ENCODE peak calls at places on chromosome 16, in seven cellular contexts. Z is tibial nerve, J is A549, O is IMR-90, S is transverse colon, H is suprapubic skin, X is breast epithelium. I is an unnamed sample.

GRCh38 chr16:19375561-19376158 is 42.0 kb upstream of the TMC5 start:
- DNase-seq in Z (no peak), J (peak), O (peak), S (peak), H (no peak), X (peak), I (peak)

GRCh38 chr16:57469917-57470470 is 7.5 kb downstream of the POLR2C start:
- DNase-seq in Z (no peak), J (peak), O (no peak), S (no peak), H (no peak), X (peak), I (no peak)

GRCh38 chr16:66293932-66294331 is 72.6 kb upstream of the CDH5 start:
- DNase-seq in Z (no peak), J (no peak), O (no peak), S (no peak), H (no peak), X (no peak), I (no peak)

GRCh38 chr16:17548825-17549224 is 78.1 kb upstream of the XYLT1 start:
- DNase-seq in Z (no peak), J (no peak), O (no peak), S (no peak), H (no peak), X (no peak), I (no peak)

GRCh38 chr16:50450957-50451356 is 82.2 kb upstream of the BRD7 start:
- DNase-seq in Z (no peak), J (no peak), O (no peak), S (no peak), H (no peak), X (no peak), I (no peak)

GRCh38 chr16:66502020-66502913 is 47.7 kb downstream of the TK2 start:
- DNase-seq in Z (peak), J (peak), O (peak), S (no peak), H (peak), X (no peak), I (no peak)

GRCh38 chr16:48047755-48048154 is 108.0 kb downstream of the ABCC12 start:
- DNase-seq in Z (no peak), J (no peak), O (no peak), S (no peak), H (no peak), X (no peak), I (no peak)

GRCh38 chr16:47676628-47677177 is 215.6 kb downstream of the PHKB start:
- DNase-seq in Z (no peak), J (no peak), O (no peak), S (no peak), H (no peak), X (no peak), I (no peak)

GRCh38 chr16:48681520-48681919 is 71.5 kb upstream of the N4BP1 start:
- DNase-seq in Z (no peak), J (no peak), O (no peak), S (no peak), H (no peak), X (no peak), I (no peak)

GRCh38 chr16:54178491-54178976 is 108.1 kb downstream of the IRX3 start:
- DNase-seq in Z (no peak), J (no peak), O (no peak), S (no peak), H (no peak), X (no peak), I (no peak)

GRCh38 chr16:11896776-11897175 is 19.0 kb downstream of the GSPT1 start:
- DNase-seq in Z (no peak), J (no peak), O (peak), S (no peak), H (no peak), X (no peak), I (no peak)

DNA sequence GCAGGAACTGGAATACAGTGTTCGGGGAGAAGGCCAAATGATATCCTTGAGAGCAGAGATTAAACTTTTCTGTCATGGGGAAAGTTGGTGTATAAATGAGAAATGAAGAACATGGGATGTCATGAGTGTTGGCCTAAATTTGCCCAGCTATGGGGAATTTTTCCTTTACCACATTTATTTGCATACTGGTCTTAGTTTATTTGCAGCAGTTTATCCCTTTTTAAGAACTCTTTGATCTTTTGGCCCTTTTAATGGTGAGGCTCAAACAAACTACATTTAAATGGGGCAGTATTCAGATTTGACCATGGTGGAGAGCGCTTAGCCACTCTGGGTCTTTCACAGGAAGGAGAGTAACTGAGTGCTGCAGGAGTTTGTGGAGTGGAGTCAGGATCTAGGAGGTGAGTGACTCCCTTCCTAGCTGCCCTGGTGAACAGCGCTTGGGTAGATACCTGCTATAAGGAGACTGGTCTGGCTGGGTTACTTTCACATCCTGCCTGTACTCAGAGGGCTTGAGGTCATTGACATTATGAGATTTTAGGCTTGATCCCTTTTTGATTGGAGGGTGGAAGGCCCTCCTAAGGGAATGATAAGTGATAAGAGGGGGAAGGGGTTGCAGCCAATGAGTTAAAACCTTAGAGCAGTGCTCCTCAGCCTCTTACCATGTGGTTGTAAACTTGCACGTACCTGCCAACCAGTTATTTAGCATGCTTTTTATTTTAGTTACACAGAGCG is 10.7 kb downstream of the PYCARD start:
- DNase-seq in Z (no peak), J (no peak), O (no peak), S (no peak), H (no peak), X (no peak), I (no peak)
- TF ChIP-seq POLR2A in Z (no peak), J (no peak), O (no peak), S (no peak), H (no peak), X (no peak), I (peak)

GRCh38 chr16:1332618-1333148 is 762 bp upstream of the BAIAP3 start:
- DNase-seq in Z (no peak), J (no peak), O (no peak), S (no peak), H (no peak), X (no peak), I (no peak)

GRCh38 chr16:1333149-1333812 is at the start of gene BAIAP3:
- DNase-seq in Z (no peak), J (peak), O (no peak), S (peak), H (no peak), X (no peak), I (peak)

GRCh38 chr16:1330260-1330914 is 3.1 kb upstream of the BAIAP3 start:
- DNase-seq in Z (no peak), J (peak), O (no peak), S (no peak), H (no peak), X (no peak), I (no peak)

GRCh38 chr16:1330931-1331711 is 2.3 kb upstream of the BAIAP3 start:
- DNase-seq in Z (no peak), J (no peak), O (no peak), S (no peak), H (no peak), X (no peak), I (no peak)

DNA sequence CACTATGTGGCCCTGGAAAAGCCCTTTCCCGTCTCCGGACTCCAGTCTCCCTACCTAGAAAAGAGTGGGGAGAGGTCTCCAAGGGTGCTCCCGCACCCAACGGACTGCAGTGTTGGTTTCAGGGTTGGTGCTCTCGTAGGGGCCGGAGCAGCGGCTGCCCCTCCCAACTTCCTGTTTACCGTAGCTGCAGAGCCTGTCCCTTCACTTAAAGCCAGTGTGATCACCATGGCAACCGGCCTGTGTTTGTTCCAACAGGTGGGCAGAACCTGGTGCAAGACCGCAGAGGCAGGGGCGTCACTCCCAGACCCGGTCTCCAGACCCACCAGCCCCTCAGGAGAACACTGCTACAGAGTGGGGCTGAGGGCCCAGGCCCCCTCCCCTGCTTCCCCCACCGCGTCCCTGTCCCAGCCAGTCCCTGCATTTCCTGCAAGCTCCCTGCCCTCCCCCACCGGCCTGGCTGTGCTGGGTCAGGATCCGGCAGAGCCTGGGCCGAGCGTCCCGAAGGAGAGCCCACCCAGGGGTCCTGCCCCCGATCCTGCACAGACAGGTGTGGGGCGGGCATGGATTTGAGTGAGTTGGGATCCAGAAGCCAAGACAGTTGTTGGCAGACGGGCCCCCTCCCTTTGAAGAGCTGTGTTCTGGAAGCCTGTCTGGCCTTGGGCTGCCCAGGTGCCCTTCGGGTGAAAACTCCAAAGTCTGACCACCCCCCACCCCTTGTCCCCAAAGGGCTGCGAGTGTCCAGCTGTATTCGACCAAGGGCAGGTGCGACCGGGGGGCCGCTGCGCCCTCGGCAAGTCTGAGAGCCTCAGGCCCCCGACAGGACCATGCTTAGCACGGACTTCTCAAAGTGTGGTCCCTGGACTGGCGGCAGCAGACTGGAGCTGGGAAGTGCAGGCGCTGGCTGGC is 1.5 kb upstream of the BAIAP3 start:
- DNase-seq in Z (no peak), J (peak), O (peak), S (peak), H (peak), X (peak), I (peak)
- TF ChIP-seq POLR2A in Z (no peak), J (no peak), O (no peak), S (peak), H (no peak), X (peak), I (no peak)

DNA sequence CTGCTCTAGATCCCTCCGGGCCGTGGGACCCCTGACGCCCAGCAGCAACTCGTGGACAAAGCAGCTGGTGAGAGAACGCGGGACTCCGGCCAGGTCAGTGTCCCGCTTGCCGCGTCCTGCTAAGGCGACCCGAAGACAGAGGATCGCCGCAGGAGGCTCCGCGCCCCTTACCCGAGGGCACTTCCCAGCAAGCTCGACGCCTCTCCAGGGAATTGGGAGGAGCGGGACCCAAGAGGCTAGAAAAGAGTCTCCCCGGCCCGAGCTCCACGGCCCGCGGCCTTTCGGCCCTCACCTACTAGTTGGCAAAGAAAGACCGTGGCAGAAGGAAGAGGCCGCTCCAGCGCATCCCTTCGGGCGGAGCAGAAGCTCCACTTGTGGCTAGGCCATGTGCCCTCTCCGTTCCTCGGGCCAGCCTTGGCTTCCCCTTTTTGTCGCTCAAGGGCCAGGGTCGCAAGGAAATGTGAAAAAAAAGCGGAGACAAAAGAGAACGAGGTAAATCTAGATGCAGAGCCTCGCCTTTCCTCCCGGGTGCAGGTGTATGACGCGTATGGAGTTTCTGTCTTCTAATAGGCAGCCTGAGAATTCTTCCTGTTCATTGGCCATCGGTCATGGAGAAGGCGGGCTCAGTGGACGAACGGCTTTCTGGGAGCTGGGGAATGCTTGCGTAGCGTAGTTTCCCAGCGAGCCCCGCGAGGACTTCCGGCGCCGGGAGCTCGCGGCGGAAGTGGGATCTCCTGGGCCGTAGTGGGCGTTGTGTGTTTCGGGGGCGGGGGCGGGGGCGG is at the start of gene ZNF213:
- DNase-seq in Z (peak), J (peak), O (peak), S (peak), H (peak), X (peak), I (peak)
- TF ChIP-seq POLR2A in Z (peak), J (no peak), O (peak), S (peak), H (peak), X (peak), I (peak)

GRCh38 chr16:29995330-29995910 is at the start of gene HIRIP3:
- DNase-seq in Z (peak), J (peak), O (peak), S (peak), H (peak), X (peak), I (peak)
- TF ChIP-seq POLR2A in Z (no peak), J (no peak), O (no peak), S (peak), H (no peak), X (no peak), I (no peak)

GRCh38 chr16:85799497-85800320 is at the start of the genes COX4I1 and EMC8:
- DNase-seq in Z (peak), J (peak), O (peak), S (peak), H (peak), X (peak), I (peak)
- TF ChIP-seq POLR2A in Z (no peak), J (peak), O (peak), S (peak), H (peak), X (peak), I (peak)

GRCh38 chr16:23905027-23905426 is 69.2 kb downstream of the PRKCB start:
- DNase-seq in Z (no peak), J (peak), O (peak), S (peak), H (no peak), X (peak), I (no peak)

GRCh38 chr16:23900480-23901177 is 64.8 kb downstream of the PRKCB start:
- DNase-seq in Z (no peak), J (no peak), O (no peak), S (no peak), H (no peak), X (no peak), I (no peak)

GRCh38 chr16:23902223-23903000 is 66.6 kb downstream of the PRKCB start:
- DNase-seq in Z (no peak), J (no peak), O (no peak), S (no peak), H (no peak), X (no peak), I (no peak)

GRCh38 chr16:23901178-23902131 is 65.7 kb downstream of the PRKCB start:
- DNase-seq in Z (no peak), J (no peak), O (no peak), S (no peak), H (no peak), X (no peak), I (no peak)

DNA sequence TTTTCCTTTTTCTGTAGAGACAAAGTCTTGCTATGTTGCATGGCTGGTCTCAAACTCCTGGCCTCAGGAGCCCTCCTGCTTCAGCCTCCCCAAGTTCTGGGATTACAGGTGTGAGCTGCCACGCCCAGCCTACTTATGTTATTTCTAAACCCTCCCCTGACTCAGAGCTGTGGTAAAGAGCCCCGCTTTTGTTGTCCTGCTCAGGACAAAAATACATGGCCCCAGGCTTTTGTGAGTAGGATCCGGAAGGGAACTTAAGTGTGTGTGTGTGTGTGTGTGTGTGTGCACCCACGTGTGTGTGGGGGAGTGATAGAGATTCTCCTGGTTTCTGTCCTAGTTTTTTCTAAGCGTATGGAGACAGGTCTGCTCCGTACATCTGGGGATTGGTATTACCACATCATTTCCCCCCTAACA is 67.2 kb downstream of the PRKCB start:
- DNase-seq in Z (no peak), J (peak), O (no peak), S (no peak), H (no peak), X (no peak), I (no peak)
- TF ChIP-seq POLR2A in Z (no peak), J (no peak), O (no peak), S (no peak), H (no peak), X (no peak), I (no peak)

DNA sequence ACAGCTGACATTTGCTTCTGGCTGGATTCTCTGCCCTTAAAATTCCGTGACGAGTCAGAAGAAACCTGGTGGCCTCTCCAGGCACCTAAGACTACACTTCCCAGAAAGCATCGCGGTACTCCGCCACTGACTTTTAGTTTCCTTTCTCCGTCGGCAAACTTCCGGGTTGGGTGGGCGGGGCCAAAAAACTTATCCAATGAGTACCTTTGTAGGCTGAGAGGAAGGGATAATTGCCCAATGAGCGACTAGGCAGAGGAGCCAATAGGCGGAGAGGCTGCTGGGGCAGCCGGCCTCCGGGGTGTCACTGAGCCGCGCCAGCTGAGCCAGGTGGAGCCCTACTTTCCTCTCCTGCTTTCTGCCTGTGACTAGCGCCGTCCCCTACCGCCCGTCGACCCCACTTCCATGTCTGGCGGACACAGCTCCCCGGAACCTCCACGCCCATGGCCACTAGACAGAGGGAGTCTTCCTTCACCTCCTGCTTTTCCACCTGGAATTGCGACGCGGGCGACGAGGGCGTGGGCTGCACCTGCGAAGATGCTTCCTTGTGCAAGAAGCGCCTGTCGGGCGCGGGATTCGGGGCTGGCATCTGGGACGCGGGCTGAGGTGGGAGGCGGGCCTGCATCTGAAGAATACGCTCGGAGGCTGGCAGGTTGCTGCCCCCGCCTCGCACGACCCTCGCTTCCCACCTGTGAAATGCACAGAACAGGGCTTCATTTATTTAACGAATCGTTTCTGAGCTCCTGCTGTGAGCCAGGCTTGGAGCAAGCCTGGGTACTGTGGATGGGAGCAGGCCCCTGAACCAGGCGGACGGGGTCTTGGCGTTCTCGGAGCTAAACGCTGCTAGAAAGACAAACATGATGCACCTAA is 16.5 kb upstream of the ARHGAP17 start:
- DNase-seq in Z (peak), J (peak), O (peak), S (peak), H (peak), X (peak), I (peak)
- TF ChIP-seq POLR2A in Z (peak), J (peak), O (peak), S (peak), H (peak), X (no peak), I (peak)

DNA sequence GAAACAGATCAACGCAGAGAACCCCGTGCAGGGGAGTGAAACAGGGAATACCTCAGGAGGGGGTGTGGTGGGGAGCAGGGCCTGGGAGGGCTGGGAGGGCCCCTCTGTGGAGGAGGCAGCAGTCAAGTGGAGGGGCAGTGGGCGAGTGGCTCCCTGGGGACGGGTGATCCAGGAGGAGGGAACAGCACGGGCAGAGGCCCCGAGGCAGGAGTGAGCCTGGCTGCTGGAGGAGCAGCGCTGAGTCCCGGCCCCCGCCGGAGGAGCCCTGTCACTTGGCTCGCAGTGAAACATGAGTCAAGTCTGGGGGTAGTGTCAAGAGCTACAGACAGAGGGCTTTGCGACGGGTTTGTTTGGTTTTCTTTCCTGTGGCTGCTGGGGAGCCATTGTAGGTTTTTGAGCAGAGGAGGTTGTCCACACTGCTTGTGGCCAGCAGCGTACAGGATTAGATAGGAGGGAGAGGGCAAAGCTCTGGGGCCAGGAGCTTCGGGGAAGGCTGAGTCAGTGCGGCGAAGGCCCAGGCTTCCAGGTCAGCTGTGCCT is 115.7 kb upstream of the CIBAR2 start:
- DNase-seq in Z (no peak), J (no peak), O (peak), S (no peak), H (no peak), X (no peak), I (no peak)
- TF ChIP-seq POLR2A in Z (no peak), J (no peak), O (no peak), S (no peak), H (no peak), X (no peak), I (peak)